ENCODE peak calls at places on chromosomes 3 and 15, in six cellular contexts. E is uterus; D is heart left ventricle; R is CD4-positive, CD25-positive, alpha-beta regulatory T cell; T is left ventricle myocardium inferior; P is HCT116. F is an unnamed sample. For H3K4me1, the result is how much of the 10 kb centered on the place peaks cover.

GRCh38 chr3:18443670-18444596 is 18.8 kb upstream of the SATB1 start:
- DNase-seq in E (peak), D (no peak), R (no peak), T (peak), P (no peak), F (peak)

GRCh38 chr15:29821416-29822099 is 710 bp downstream of the TJP1 start:
- DNase-seq in E (peak), D (peak), R (peak), T (peak), P (peak), F (peak)

GRCh38 chr3:107796786-107797185 is 274.0 kb downstream of the BBX start:
- DNase-seq in E (no peak), D (no peak), R (no peak), T (no peak), P (no peak), F (no peak)

GRCh38 chr3:4476507-4476906 is 9.4 kb upstream of the SUMF1 start:
- DNase-seq in E (no peak), D (no peak), R (no peak), T (no peak), P (no peak), F (peak)

GRCh38 chr3:158160958-158161357 is 51.1 kb downstream of the RSRC1 start:
- DNase-seq in E (no peak), D (no peak), R (no peak), T (no peak), P (peak), F (peak)

GRCh38 chr15:87369269-87369668 is 887.3 kb downstream of the NTRK3 start:
- DNase-seq in E (no peak), D (no peak), R (no peak), T (no peak), P (no peak), F (peak)

GRCh38 chr3:195197764-195198423 is 73.1 kb downstream of the XXYLT1 start:
- DNase-seq in E (peak), D (peak), R (no peak), T (no peak), P (peak), F (peak)

GRCh38 chr3:194671511-194671899 is 486 bp downstream of the LSG1 start:
- DNase-seq in E (no peak), D (no peak), R (peak), T (no peak), P (peak), F (peak)

GRCh38 chr3:188780188-188781147 is 391.3 kb upstream of the TPRG1 start:
- DNase-seq in E (peak), D (no peak), R (no peak), T (peak), P (no peak), F (peak)

GRCh38 chr3:52523386-52524257 is 10.0 kb downstream of the NT5DC2 start:
- DNase-seq in E (peak), D (no peak), R (no peak), T (peak), P (no peak), F (no peak)

GRCh38 chr3:33115024-33115768 is 1.4 kb downstream of the CRTAP start:
- DNase-seq in E (peak), D (peak), R (no peak), T (peak), P (peak), F (peak)

GRCh38 chr3:65928110-65928509 is 110.6 kb downstream of the MAGI1 start:
- DNase-seq in E (no peak), D (no peak), R (no peak), T (no peak), P (no peak), F (no peak)

GRCh38 chr3:29335438-29335837 is 54.6 kb downstream of the RBMS3 start:
- DNase-seq in E (peak), D (peak), R (no peak), T (peak), P (peak), F (peak)

GRCh38 chr3:40152482-40153133 is 156.9 kb upstream of the EIF1B start:
- DNase-seq in E (no peak), D (no peak), R (no peak), T (no peak), P (no peak), F (no peak)

GRCh38 chr15:37134699-37135131 is 34.4 kb upstream of the MEIS2 start:
- DNase-seq in E (no peak), D (no peak), R (peak), T (no peak), P (peak), F (peak)

GRCh38 chr3:29370451-29371420 is 89.9 kb downstream of the RBMS3 start:
- DNase-seq in E (no peak), D (no peak), R (no peak), T (no peak), P (no peak), F (no peak)

GRCh38 chr15:90838066-90838465 is 30.3 kb upstream of the FURIN start:
- DNase-seq in E (no peak), D (no peak), R (peak), T (no peak), P (no peak), F (no peak)

GRCh38 chr3:110755345-110755744 is 316.3 kb upstream of the NECTIN3 start:
- DNase-seq in E (no peak), D (no peak), R (no peak), T (no peak), P (no peak), F (no peak)

GRCh38 chr3:107064445-107065060 is 312.7 kb upstream of the CCDC54 start:
- DNase-seq in E (peak), D (peak), R (peak), T (peak), P (peak), F (peak)

GRCh38 chr15:22948056-22948455 is 32.1 kb downstream of the CYFIP1 start:
- DNase-seq in E (no peak), D (no peak), R (no peak), T (no peak), P (no peak), F (no peak)

GRCh38 chr15:40481671-40482070 is 10.9 kb downstream of the CHST14 start:
- DNase-seq in E (no peak), D (no peak), R (no peak), T (no peak), P (no peak), F (peak)

GRCh38 chr15:92920595-92921169 is 20.6 kb downstream of the CHD2 start:
- DNase-seq in E (no peak), D (no peak), R (no peak), T (no peak), P (no peak), F (no peak)

GRCh38 chr3:33315826-33316225 is 38.6 kb downstream of the FBXL2 start:
- DNase-seq in E (no peak), D (no peak), R (no peak), T (no peak), P (peak), F (no peak)

GRCh38 chr3:112817271-112817670 is 29.4 kb downstream of the CD200R1L start:
- DNase-seq in E (no peak), D (no peak), R (no peak), T (no peak), P (no peak), F (peak)

GRCh38 chr3:157156844-157157635 is 2.9 kb downstream of the CCNL1 start:
- DNase-seq in E (no peak), D (no peak), R (no peak), T (no peak), P (no peak), F (no peak)

GRCh38 chr15:90201944-90202375 is 830 bp downstream of the SEMA4B start:
- DNase-seq in E (no peak), D (no peak), R (no peak), T (no peak), P (no peak), F (peak)

GRCh38 chr15:57607570-57608000 is 15.9 kb downstream of the MYZAP start:
- DNase-seq in E (no peak), D (no peak), R (no peak), T (no peak), P (peak), F (no peak)

GRCh38 chr15:48795901-48796300 is 15.0 kb downstream of the CEP152 start:
- DNase-seq in E (no peak), D (no peak), R (no peak), T (no peak), P (no peak), F (no peak)

GRCh38 chr3:30320392-30320791 is 286.0 kb upstream of the TGFBR2 start:
- DNase-seq in E (no peak), D (no peak), R (no peak), T (no peak), P (no peak), F (no peak)

GRCh38 chr3:20849975-20850374 is 664.0 kb upstream of the SGO1 start:
- DNase-seq in E (no peak), D (no peak), R (no peak), T (no peak), P (no peak), F (no peak)

GRCh38 chr3:192106528-192106927 is 620.8 kb downstream of the FGF12 start:
- DNase-seq in E (no peak), D (no peak), R (no peak), T (no peak), P (no peak), F (no peak)

GRCh38 chr3:164360078-164360578 is 718.2 kb downstream of the SI start:
- DNase-seq in E (no peak), D (no peak), R (no peak), T (no peak), P (no peak), F (no peak)
- H3K4me1 ChIP-seq in E (under half), D (under half), R (under half), T (under half), P (under half), F (under half)

DNA sequence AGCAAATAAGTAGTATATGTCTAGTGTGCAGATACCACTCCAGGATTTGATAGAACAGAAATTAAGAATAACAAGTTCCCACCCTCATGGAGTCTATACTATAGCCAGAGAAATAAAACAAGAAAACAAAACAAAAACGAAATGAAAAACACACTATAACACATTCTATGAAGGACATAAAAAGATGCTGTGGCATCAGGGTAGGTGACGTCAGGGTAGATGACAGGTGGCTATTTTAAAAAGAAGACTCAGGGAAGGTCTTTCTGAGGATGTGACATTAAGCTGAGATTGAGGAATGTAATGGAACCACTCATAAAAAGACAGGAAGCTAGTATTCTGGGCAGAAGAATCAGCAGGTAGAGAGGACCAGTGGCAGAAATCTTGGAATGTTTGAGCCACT is 469.6 kb downstream of the RAP2B start:
- DNase-seq in E (no peak), D (no peak), R (no peak), T (no peak), P (no peak), F (no peak)
- H3K27ac ChIP-seq in E (no peak), D (no peak), R (no peak), T (no peak), P (no peak), F (no peak)

DNA sequence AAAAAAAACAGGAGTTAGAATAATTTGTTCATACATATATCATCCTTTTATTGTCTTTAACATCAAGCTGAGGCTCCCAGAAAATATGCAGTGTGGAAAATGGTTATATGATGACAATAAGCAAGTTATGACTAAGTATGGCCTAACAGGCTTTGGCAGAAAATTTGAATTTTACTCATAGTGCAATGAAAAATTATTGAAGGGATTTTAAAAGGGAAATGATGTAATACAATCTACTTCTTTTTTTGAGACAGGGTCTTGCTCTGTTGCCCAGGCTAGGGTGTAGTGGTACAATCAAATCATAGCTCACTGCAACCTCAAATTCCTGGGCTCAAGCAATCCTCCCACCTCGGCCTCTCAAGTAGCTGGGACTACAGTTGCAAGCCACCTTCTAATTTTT is 78.7 kb downstream of the FAIM start:
- DNase-seq in E (no peak), D (no peak), R (no peak), T (no peak), P (no peak), F (no peak)
- H3K4me1 ChIP-seq in E (under half), D (under half), R (under half), T (under half), P (under half), F (under half)

GRCh38 chr3:120349819-120350125 is 618 bp upstream of the LRRC58 start:
- DNase-seq in E (no peak), D (no peak), R (no peak), T (no peak), P (no peak), F (no peak)
- H3K27ac ChIP-seq in E (peak), D (peak), R (peak), T (peak), P (peak), F (peak)

GRCh38 chr3:149576071-149576564 is 81.7 kb downstream of the WWTR1 start:
- DNase-seq in E (peak), D (peak), R (no peak), T (no peak), P (peak), F (peak)
- H3K4me1 ChIP-seq in E (under half), D (under half), R (under half), T (half or more), P (half or more), F (under half)

GRCh38 chr3:12588039-12588673 is 31.3 kb downstream of the MKRN2 start:
- DNase-seq in E (no peak), D (no peak), R (no peak), T (no peak), P (no peak), F (peak)
- H3K27ac ChIP-seq in E (no peak), D (no peak), R (no peak), T (peak), P (no peak), F (peak)

GRCh38 chr3:48067271-48067670 is 51.1 kb upstream of the MAP4 start:
- DNase-seq in E (no peak), D (no peak), R (no peak), T (no peak), P (no peak), F (no peak)
- H3K4me1 ChIP-seq in E (under half), D (under half), R (under half), T (half or more), P (under half), F (under half)

GRCh38 chr15:73985101-73985873 is 6.8 kb downstream of the STOML1 start:
- DNase-seq in E (no peak), D (no peak), R (no peak), T (no peak), P (no peak), F (no peak)
- H3K27ac ChIP-seq in E (peak), D (peak), R (no peak), T (peak), P (no peak), F (no peak)

GRCh38 chr3:124275421-124275820 is 283.5 kb upstream of the ROPN1 start:
- DNase-seq in E (peak), D (peak), R (no peak), T (peak), P (no peak), F (peak)
- H3K4me1 ChIP-seq in E (under half), D (under half), R (under half), T (half or more), P (under half), F (under half)